ENCODE peak calls at places on chromosomes 12 and 14, in six cellular contexts. One of them, this sample, is unnamed. For H3K4me1, the result is how much of the 10 kb centered on the place peaks cover.

GRCh38 chr12:51442324-51442723 is 17.7 kb downstream of the SLC4A8 start:
- DNase-seq in heart left ventricle: no peak
- DNase-seq in transverse colon: no peak
- DNase-seq in CD8-positive, alpha-beta T cell: no peak
- DNase-seq in endothelial cell of umbilical vein: no peak
- DNase-seq in upper lobe of right lung: no peak
- DNase-seq in this sample: no peak

GRCh38 chr14:102910442-102910841 is 12.0 kb upstream of the AMN start:
- DNase-seq in upper lobe of right lung: peak
- DNase-seq in transverse colon: no peak
- DNase-seq in heart left ventricle: no peak
- DNase-seq in CD8-positive, alpha-beta T cell: no peak
- DNase-seq in endothelial cell of umbilical vein: no peak
- DNase-seq in this sample: no peak

GRCh38 chr12:65501093-65501621 is 222.7 kb downstream of the MSRB3 start:
- DNase-seq in upper lobe of right lung: no peak
- DNase-seq in endothelial cell of umbilical vein: peak
- DNase-seq in transverse colon: no peak
- DNase-seq in heart left ventricle: peak
- DNase-seq in CD8-positive, alpha-beta T cell: no peak
- DNase-seq in this sample: peak

GRCh38 chr12:51395283-51396230 is 4.4 kb upstream of the GALNT6 start:
- DNase-seq in endothelial cell of umbilical vein: no peak
- DNase-seq in CD8-positive, alpha-beta T cell: no peak
- DNase-seq in upper lobe of right lung: no peak
- DNase-seq in transverse colon: no peak
- DNase-seq in heart left ventricle: no peak
- DNase-seq in this sample: no peak

GRCh38 chr12:7113389-7113871 is 4.4 kb upstream of the C1RL start:
- DNase-seq in upper lobe of right lung: peak
- DNase-seq in endothelial cell of umbilical vein: peak
- DNase-seq in heart left ventricle: no peak
- DNase-seq in transverse colon: peak
- DNase-seq in CD8-positive, alpha-beta T cell: peak
- DNase-seq in this sample: no peak

GRCh38 chr12:59407799-59408198 is 188.0 kb upstream of the SLC16A7 start:
- DNase-seq in endothelial cell of umbilical vein: no peak
- DNase-seq in transverse colon: no peak
- DNase-seq in heart left ventricle: no peak
- DNase-seq in upper lobe of right lung: no peak
- DNase-seq in CD8-positive, alpha-beta T cell: no peak
- DNase-seq in this sample: peak

GRCh38 chr12:77723308-77723707 is 107.4 kb upstream of the NAV3 start:
- DNase-seq in transverse colon: no peak
- DNase-seq in upper lobe of right lung: no peak
- DNase-seq in heart left ventricle: no peak
- DNase-seq in endothelial cell of umbilical vein: no peak
- DNase-seq in CD8-positive, alpha-beta T cell: no peak
- DNase-seq in this sample: no peak

GRCh38 chr12:53190108-53190729 is 9.5 kb upstream of the CSAD start:
- DNase-seq in upper lobe of right lung: peak
- DNase-seq in CD8-positive, alpha-beta T cell: peak
- DNase-seq in transverse colon: peak
- DNase-seq in heart left ventricle: no peak
- DNase-seq in endothelial cell of umbilical vein: peak
- DNase-seq in this sample: peak

GRCh38 chr12:115255257-115255656 is 571.3 kb upstream of the TBX3 start:
- DNase-seq in CD8-positive, alpha-beta T cell: no peak
- DNase-seq in endothelial cell of umbilical vein: no peak
- DNase-seq in heart left ventricle: no peak
- DNase-seq in transverse colon: no peak
- DNase-seq in upper lobe of right lung: no peak
- DNase-seq in this sample: no peak

GRCh38 chr12:115384391-115384790 is 700.4 kb upstream of the TBX3 start:
- DNase-seq in CD8-positive, alpha-beta T cell: no peak
- DNase-seq in endothelial cell of umbilical vein: no peak
- DNase-seq in upper lobe of right lung: no peak
- DNase-seq in transverse colon: no peak
- DNase-seq in heart left ventricle: no peak
- DNase-seq in this sample: no peak

GRCh38 chr14:61700104-61700886 is 5.0 kb downstream of the HIF1A start:
- DNase-seq in endothelial cell of umbilical vein: peak
- DNase-seq in upper lobe of right lung: no peak
- DNase-seq in transverse colon: no peak
- DNase-seq in CD8-positive, alpha-beta T cell: no peak
- DNase-seq in heart left ventricle: no peak
- DNase-seq in this sample: no peak
- H3K4me1 ChIP-seq in endothelial cell of umbilical vein: under half
- H3K4me1 ChIP-seq in upper lobe of right lung: under half
- H3K4me1 ChIP-seq in transverse colon: under half
- H3K4me1 ChIP-seq in CD8-positive, alpha-beta T cell: half or more
- H3K4me1 ChIP-seq in heart left ventricle: under half
- H3K4me1 ChIP-seq in this sample: under half

GRCh38 chr14:68249534-68250517 is 430.2 kb downstream of the RAD51B start:
- DNase-seq in CD8-positive, alpha-beta T cell: no peak
- DNase-seq in upper lobe of right lung: no peak
- DNase-seq in heart left ventricle: no peak
- DNase-seq in transverse colon: no peak
- DNase-seq in endothelial cell of umbilical vein: peak
- DNase-seq in this sample: no peak

GRCh38 chr14:68248481-68249255 is 429.1 kb downstream of the RAD51B start:
- DNase-seq in transverse colon: no peak
- DNase-seq in CD8-positive, alpha-beta T cell: no peak
- DNase-seq in upper lobe of right lung: peak
- DNase-seq in heart left ventricle: no peak
- DNase-seq in endothelial cell of umbilical vein: peak
- DNase-seq in this sample: peak

GRCh38 chr14:68253381-68253780 is 433.8 kb downstream of the RAD51B start:
- DNase-seq in endothelial cell of umbilical vein: no peak
- DNase-seq in heart left ventricle: no peak
- DNase-seq in upper lobe of right lung: no peak
- DNase-seq in CD8-positive, alpha-beta T cell: no peak
- DNase-seq in transverse colon: no peak
- DNase-seq in this sample: no peak

GRCh38 chr14:68251766-68252100 is 432.2 kb downstream of the RAD51B start:
- DNase-seq in CD8-positive, alpha-beta T cell: no peak
- DNase-seq in transverse colon: no peak
- DNase-seq in upper lobe of right lung: no peak
- DNase-seq in endothelial cell of umbilical vein: no peak
- DNase-seq in heart left ventricle: no peak
- DNase-seq in this sample: no peak

GRCh38 chr14:68250950-68251765 is 431.6 kb downstream of the RAD51B start:
- DNase-seq in transverse colon: no peak
- DNase-seq in CD8-positive, alpha-beta T cell: no peak
- DNase-seq in endothelial cell of umbilical vein: peak
- DNase-seq in heart left ventricle: no peak
- DNase-seq in upper lobe of right lung: no peak
- DNase-seq in this sample: no peak
- H3K27ac ChIP-seq in transverse colon: peak
- H3K27ac ChIP-seq in CD8-positive, alpha-beta T cell: no peak
- H3K27ac ChIP-seq in endothelial cell of umbilical vein: no peak
- H3K27ac ChIP-seq in heart left ventricle: peak
- H3K27ac ChIP-seq in upper lobe of right lung: peak
- H3K27ac ChIP-seq in this sample: peak

DNA sequence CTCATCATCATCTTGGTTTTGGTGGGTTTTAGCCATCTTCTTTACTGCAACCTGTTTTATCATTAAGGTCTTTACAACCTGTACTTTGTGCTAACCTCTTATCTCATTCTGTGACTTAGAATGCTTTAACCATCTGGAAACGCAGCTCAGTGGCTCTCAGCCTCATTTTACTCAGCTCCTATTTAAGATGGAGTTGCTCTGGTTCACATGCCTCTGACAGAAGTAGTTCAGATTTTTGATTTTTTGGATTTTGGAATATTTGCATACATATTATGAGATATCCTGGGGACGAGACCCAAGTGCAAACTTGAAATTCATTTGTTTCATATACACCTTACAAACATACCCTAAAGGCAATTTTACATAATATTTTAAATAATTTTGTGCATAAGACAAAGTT is 10.7 kb downstream of the SLC38A1 start:
- DNase-seq in heart left ventricle: no peak
- DNase-seq in endothelial cell of umbilical vein: no peak
- DNase-seq in upper lobe of right lung: no peak
- DNase-seq in CD8-positive, alpha-beta T cell: no peak
- DNase-seq in transverse colon: no peak
- DNase-seq in this sample: no peak
- TF ChIP-seq CTCF in heart left ventricle: no peak
- TF ChIP-seq CTCF in endothelial cell of umbilical vein: no peak
- TF ChIP-seq CTCF in upper lobe of right lung: no peak
- TF ChIP-seq CTCF in CD8-positive, alpha-beta T cell: no peak
- TF ChIP-seq CTCF in transverse colon: no peak
- TF ChIP-seq CTCF in this sample: no peak

DNA sequence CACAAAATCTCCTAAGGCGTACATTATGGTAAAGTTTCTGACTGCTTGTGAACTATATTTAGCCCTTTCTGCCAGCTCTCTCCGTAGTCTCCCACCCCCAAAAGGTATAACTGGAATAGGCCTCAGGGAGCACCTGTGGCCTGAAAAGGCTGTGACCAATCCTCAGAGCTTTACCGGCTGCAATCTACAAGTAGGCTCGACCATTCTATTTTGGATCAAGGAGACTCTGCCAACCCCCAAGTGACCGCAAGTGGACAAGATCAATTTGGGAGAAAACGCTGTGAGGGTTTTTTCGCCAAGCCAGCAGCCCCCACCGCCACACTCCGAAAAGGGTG is 1.2 kb downstream of the PPTC7 start:
- DNase-seq in endothelial cell of umbilical vein: no peak
- DNase-seq in transverse colon: no peak
- DNase-seq in CD8-positive, alpha-beta T cell: no peak
- DNase-seq in heart left ventricle: peak
- DNase-seq in upper lobe of right lung: no peak
- DNase-seq in this sample: no peak
- H3K4me1 ChIP-seq in endothelial cell of umbilical vein: under half
- H3K4me1 ChIP-seq in transverse colon: half or more
- H3K4me1 ChIP-seq in CD8-positive, alpha-beta T cell: half or more
- H3K4me1 ChIP-seq in heart left ventricle: under half
- H3K4me1 ChIP-seq in upper lobe of right lung: under half
- H3K4me1 ChIP-seq in this sample: half or more

DNA sequence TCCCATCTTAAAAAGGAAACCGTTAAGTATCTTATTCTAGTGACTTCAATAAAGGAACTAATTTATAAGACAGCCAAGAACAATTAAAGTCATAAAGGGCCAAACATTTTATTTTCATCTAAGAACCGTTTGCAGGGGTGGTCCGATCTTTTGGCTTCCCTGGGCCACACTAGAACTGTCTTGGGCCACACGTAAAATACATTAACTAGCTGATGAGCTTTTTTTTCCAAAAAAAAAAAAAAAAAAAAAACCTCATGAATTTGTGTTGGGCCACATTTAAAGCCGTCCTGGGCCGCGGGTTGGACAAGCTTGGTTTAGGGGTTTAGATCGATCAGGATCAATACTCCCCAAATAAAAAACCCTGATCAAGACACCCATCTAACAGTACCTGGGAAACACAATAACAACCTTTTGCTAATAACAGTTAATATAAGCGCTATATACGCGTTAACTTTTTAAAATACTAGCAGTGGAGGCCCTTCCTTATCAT is 1.2 kb downstream of the NAP1L1 start:
- DNase-seq in transverse colon: no peak
- DNase-seq in endothelial cell of umbilical vein: peak
- DNase-seq in CD8-positive, alpha-beta T cell: no peak
- DNase-seq in upper lobe of right lung: no peak
- DNase-seq in heart left ventricle: no peak
- DNase-seq in this sample: no peak
- H3K27ac ChIP-seq in transverse colon: peak
- H3K27ac ChIP-seq in endothelial cell of umbilical vein: peak
- H3K27ac ChIP-seq in CD8-positive, alpha-beta T cell: peak
- H3K27ac ChIP-seq in upper lobe of right lung: peak
- H3K27ac ChIP-seq in heart left ventricle: peak
- H3K27ac ChIP-seq in this sample: peak

GRCh38 chr14:76844223-76844622 is 18.0 kb downstream of the LRRC74A start:
- DNase-seq in endothelial cell of umbilical vein: peak
- DNase-seq in CD8-positive, alpha-beta T cell: peak
- DNase-seq in upper lobe of right lung: peak
- DNase-seq in transverse colon: peak
- DNase-seq in heart left ventricle: peak
- DNase-seq in this sample: peak
- TF ChIP-seq CTCF in endothelial cell of umbilical vein: peak
- TF ChIP-seq CTCF in CD8-positive, alpha-beta T cell: peak
- TF ChIP-seq CTCF in upper lobe of right lung: peak
- TF ChIP-seq CTCF in transverse colon: no peak
- TF ChIP-seq CTCF in heart left ventricle: peak
- TF ChIP-seq CTCF in this sample: peak

DNA sequence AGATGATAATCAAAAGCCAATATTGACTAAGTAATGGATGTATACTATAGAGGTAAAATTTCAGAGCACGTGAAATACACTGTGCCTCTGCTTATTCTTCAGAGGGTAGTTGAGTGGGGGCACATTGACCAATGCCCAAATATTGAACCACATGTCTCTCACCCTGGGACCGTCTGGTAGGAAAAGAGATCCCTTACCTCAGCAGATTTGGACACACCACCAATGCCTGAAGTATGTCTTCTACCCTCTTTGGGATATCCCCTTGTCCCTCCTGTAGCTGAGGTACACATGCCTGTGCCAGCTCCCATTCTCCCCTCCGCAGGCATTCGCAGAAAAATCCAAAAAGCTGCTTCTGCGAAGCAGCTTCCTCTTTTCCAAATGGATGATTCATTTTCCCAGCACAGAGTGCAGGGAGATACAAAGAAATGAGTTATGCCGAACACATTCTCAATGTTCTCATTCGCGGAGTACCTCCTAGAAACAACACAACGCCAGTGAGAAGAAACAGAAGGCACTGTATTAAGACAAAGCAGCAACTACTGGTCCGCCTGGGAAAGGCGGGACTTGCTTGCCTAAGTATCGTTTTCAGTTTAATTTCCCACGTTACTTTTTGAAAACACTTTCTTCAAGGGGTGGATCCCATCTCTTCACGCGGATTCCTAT is 686 bp downstream of the ZFYVE26 start:
- DNase-seq in transverse colon: no peak
- DNase-seq in CD8-positive, alpha-beta T cell: no peak
- DNase-seq in upper lobe of right lung: no peak
- DNase-seq in heart left ventricle: no peak
- DNase-seq in endothelial cell of umbilical vein: peak
- DNase-seq in this sample: no peak
- H3K4me1 ChIP-seq in transverse colon: under half
- H3K4me1 ChIP-seq in CD8-positive, alpha-beta T cell: under half
- H3K4me1 ChIP-seq in upper lobe of right lung: under half
- H3K4me1 ChIP-seq in heart left ventricle: under half
- H3K4me1 ChIP-seq in endothelial cell of umbilical vein: under half
- H3K4me1 ChIP-seq in this sample: under half